ENCODE peak calls at places on chromosome 13, in six cellular contexts. X, C, B, P, G and Z are unnamed samples.
A peak's percentile ranks its signal among the peaks of the same experiment; 100 is the strongest.

GRCh38 chr13:98451676-98452105 is 125.2 kb downstream of the STK24 start:
- DNase-seq in C (peak; percentile 40), G (no peak), B (no peak), P (no peak), X (no peak), Z (no peak)

GRCh38 chr13:42997381-42997780 is 5.3 kb upstream of the EPSTI1 start:
- DNase-seq in B (no peak), X (no peak), G (no peak), P (no peak), C (peak; percentile 40), Z (no peak)

GRCh38 chr13:38900188-38900587 is 90.4 kb downstream of the STOML3 start:
- DNase-seq in X (no peak), G (no peak), B (peak; percentile 3), P (peak; percentile 13), C (no peak), Z (peak; percentile 1)

GRCh38 chr13:98254541-98254940 is 77.5 kb upstream of the RNF113B start:
- DNase-seq in B (no peak), P (peak; percentile 63), C (peak; percentile 86), X (no peak), G (no peak), Z (no peak)

GRCh38 chr13:28237944-28238343 is 99.6 kb downstream of the PAN3 start:
- DNase-seq in C (no peak), G (no peak), X (no peak), P (no peak), B (no peak), Z (no peak)

GRCh38 chr13:80011448-80012212 is 329.3 kb downstream of the SPRY2 start:
- DNase-seq in X (no peak), B (no peak), C (no peak), G (no peak), P (no peak), Z (no peak)

GRCh38 chr13:35840991-35841604 is 290.1 kb downstream of the DCLK1 start:
- DNase-seq in X (no peak), C (no peak), G (no peak), B (no peak), P (no peak), Z (no peak)

GRCh38 chr13:114019367-114019766 is 45.5 kb upstream of the C13orf46 start:
- DNase-seq in C (no peak), X (no peak), G (no peak), P (peak; percentile 79), B (peak; percentile 76), Z (no peak)

GRCh38 chr13:109764474-109765292 is 21.7 kb downstream of the IRS2 start:
- DNase-seq in P (peak; percentile 64), C (peak; percentile 21), B (no peak), G (no peak), X (no peak), Z (no peak)

GRCh38 chr13:36357692-36358091 is 11.5 kb upstream of the SPART start:
- DNase-seq in G (no peak), B (no peak), X (no peak), C (no peak), P (no peak), Z (no peak)

GRCh38 chr13:40221460-40222201 is 444.8 kb downstream of the FOXO1 start:
- DNase-seq in C (no peak), P (no peak), B (no peak), X (no peak), G (peak; percentile 41), Z (no peak)

GRCh38 chr13:105838231-105838630 is 697.2 kb downstream of the EFNB2 start:
- DNase-seq in B (no peak), C (no peak), X (no peak), P (no peak), G (no peak), Z (no peak)

GRCh38 chr13:25167349-25167748 is 4.7 kb downstream of the AMER2 start:
- DNase-seq in B (no peak), X (no peak), P (no peak), G (no peak), C (no peak), Z (no peak)

GRCh38 chr13:111652676-111653075 is 332.2 kb downstream of the TEX29 start:
- DNase-seq in B (no peak), X (no peak), C (no peak), G (no peak), P (no peak), Z (no peak)

GRCh38 chr13:78046349-78046748 is 127.7 kb upstream of the EDNRB start:
- DNase-seq in P (no peak), X (no peak), B (no peak), C (no peak), G (no peak), Z (no peak)

GRCh38 chr13:108269601-108270328 is at the start of gene TNFSF13B:
- DNase-seq in G (peak; percentile 7), C (peak; percentile 40), B (peak; percentile 41), P (peak; percentile 15), X (peak; percentile 74), Z (peak; percentile 4)

GRCh38 chr13:96822900-96823299 is 171.4 kb downstream of the OXGR1 start:
- DNase-seq in G (peak; percentile 50), X (no peak), P (peak; percentile 37), B (peak; percentile 17), C (no peak), Z (peak; percentile 40)

GRCh38 chr13:45473627-45474026 is 8.9 kb downstream of the COG3 start:
- DNase-seq in P (peak; percentile 39), C (no peak), G (peak; percentile 43), X (no peak), B (peak; percentile 37), Z (no peak)

GRCh38 chr13:112954488-112955270 is 14.3 kb upstream of the MCF2L start:
- DNase-seq in P (no peak), G (no peak), X (no peak), B (no peak), C (no peak), Z (no peak)

GRCh38 chr13:77207943-77208342 is 119.0 kb downstream of the MYCBP2 start:
- DNase-seq in X (no peak), B (no peak), P (no peak), G (no peak), C (peak; percentile 96), Z (no peak)

GRCh38 chr13:37143901-37144300 is 38.4 kb upstream of the CSNK1A1L start:
- DNase-seq in C (peak; percentile 82), B (no peak), G (no peak), X (no peak), P (no peak), Z (no peak)

GRCh38 chr13:76886292-76887061 is at the start of gene KCTD12:
- DNase-seq in C (peak; percentile 73), G (no peak), P (peak; percentile 86), X (no peak), B (peak; percentile 71), Z (peak; percentile 72)

GRCh38 chr13:90793261-90793785 is 554.2 kb upstream of the MIR17HG start:
- DNase-seq in G (no peak), C (no peak), B (no peak), P (no peak), X (no peak), Z (no peak)

GRCh38 chr13:101623469-101624209 is 171.2 kb downstream of the ITGBL1 start:
- DNase-seq in B (no peak), X (no peak), G (peak; percentile 0), P (no peak), C (peak; percentile 24), Z (peak; percentile 35)

GRCh38 chr13:25939961-25940687 is 111.7 kb downstream of the SHISA2 start:
- DNase-seq in P (no peak), X (no peak), G (no peak), B (no peak), C (no peak), Z (no peak)

DNA sequence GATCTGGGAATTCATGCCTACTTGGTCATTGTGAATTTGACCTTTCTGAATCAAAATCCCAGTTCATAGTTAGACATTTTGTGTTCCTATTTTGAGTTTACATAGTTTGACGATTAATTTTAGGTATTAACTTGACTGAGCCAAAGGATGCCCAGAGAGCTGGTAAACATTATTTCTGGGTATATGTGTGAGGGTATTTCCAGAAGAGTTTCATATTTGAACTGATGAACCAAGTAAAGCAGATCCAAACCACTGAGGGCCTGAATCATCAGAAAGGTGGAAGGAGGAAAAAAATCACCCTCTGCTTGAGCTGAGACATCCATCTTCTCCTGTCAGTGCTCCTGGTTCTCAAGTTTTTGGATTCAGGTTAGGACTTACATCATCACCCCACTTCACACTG is 116.6 kb downstream of the CYSLTR2 start:
- DNase-seq in X (no peak), B (no peak), C (no peak), P (no peak), G (no peak), Z (no peak)
- TF ChIP-seq SMC3 in X (no peak), B (no peak), C (no peak), P (no peak), G (no peak), Z (no peak)

GRCh38 chr13:34155931-34156607 is 338.1 kb downstream of the RFC3 start:
- DNase-seq in G (no peak), X (no peak), P (no peak), B (no peak), C (peak; percentile 39), Z (peak; percentile 68)
- TF ChIP-seq SMC3 in G (no peak), X (no peak), P (no peak), B (no peak), C (no peak), Z (no peak)

GRCh38 chr13:99823961-99824360 is 147.6 kb downstream of the ZIC5 start:
- DNase-seq in B (no peak), G (no peak), X (no peak), P (no peak), C (no peak), Z (no peak)
- TF ChIP-seq SMC3 in B (no peak), G (no peak), X (no peak), P (no peak), C (no peak), Z (no peak)

DNA sequence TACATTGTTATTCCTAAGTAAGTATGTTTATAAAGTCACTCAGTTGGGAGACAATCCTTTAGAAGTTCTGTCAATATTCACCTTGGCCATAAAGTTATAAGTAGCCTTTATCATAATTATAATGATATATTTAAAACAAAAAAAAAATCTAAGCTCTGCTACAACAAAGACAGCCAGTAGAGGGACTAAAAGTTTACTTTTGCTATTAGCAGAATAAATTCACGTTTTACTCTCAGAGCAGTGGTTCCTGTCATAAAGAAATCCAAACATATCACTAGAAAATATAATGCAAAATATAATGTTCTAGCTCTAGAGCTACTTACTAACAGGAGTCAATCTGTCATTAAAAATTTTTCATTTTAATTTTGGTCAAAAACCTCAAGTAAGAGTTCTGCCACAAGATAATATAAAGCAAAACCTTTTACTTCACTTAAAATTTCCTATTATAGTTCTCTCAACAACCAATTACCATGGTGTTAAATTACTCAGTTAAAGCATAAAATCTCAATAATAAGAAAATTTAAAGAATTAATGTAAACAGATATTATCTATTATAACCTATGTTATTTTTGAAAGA is 17.7 kb downstream of the INTS6 start:
- DNase-seq in G (no peak), B (no peak), P (peak; percentile 21), C (peak; percentile 49), X (no peak), Z (peak; percentile 12)
- TF ChIP-seq SMC3 in G (peak; percentile 13), B (no peak), P (peak; percentile 44), C (peak; percentile 83), X (peak; percentile 60), Z (peak; percentile 47)